ENCODE peak calls at places on chromosomes 5 and 9, in seven cellular contexts. O, W, D, L, E, I and Z are unnamed samples.

GRCh38 chr9:134297581-134297980 is 28.7 kb upstream of the RXRA start:
- DNase-seq in O (no peak), W (no peak), D (no peak), L (no peak), E (no peak), I (no peak), Z (no peak)

GRCh38 chr9:37620386-37620785 is 28.0 kb upstream of the TOMM5 start:
- DNase-seq in O (no peak), W (no peak), D (no peak), L (no peak), E (no peak), I (no peak), Z (no peak)

GRCh38 chr5:5005351-5005750 is 134.8 kb upstream of the ADAMTS16 start:
- DNase-seq in O (no peak), W (no peak), D (no peak), L (no peak), E (no peak), I (no peak), Z (no peak)

GRCh38 chr9:109182940-109183798 is 16.1 kb upstream of the FRRS1L start:
- DNase-seq in O (no peak), W (peak), D (peak), L (peak), E (peak), I (no peak), Z (no peak)

GRCh38 chr9:89956331-89956730 is 351.5 kb downstream of the GADD45G start:
- DNase-seq in O (no peak), W (no peak), D (no peak), L (no peak), E (no peak), I (no peak), Z (no peak)

GRCh38 chr5:94623026-94623425 is 4.6 kb downstream of the SLF1 start:
- DNase-seq in O (no peak), W (no peak), D (no peak), L (no peak), E (no peak), I (no peak), Z (no peak)

GRCh38 chr9:124457887-124458431 is 7.7 kb downstream of the ADGRD2 start:
- DNase-seq in O (no peak), W (no peak), D (no peak), L (no peak), E (no peak), I (no peak), Z (no peak)

GRCh38 chr9:71767421-71768321 is 642 bp downstream of the CEMIP2 start:
- DNase-seq in O (no peak), W (peak), D (no peak), L (no peak), E (no peak), I (no peak), Z (peak)